ENCODE peak calls at places on chromosomes 4 and X, in five cellular contexts. E, T, C, P and Q are unnamed samples.

GRCh38 chrX:37420179-37420578 is 71.0 kb downstream of the PRRG1 start:
- DNase-seq in T (no peak), C (no peak), P (no peak), E (no peak), Q (no peak)

GRCh38 chrX:130118941-130119640 is 8.8 kb upstream of the ELF4 start:
- DNase-seq in T (no peak), E (no peak), C (no peak), P (no peak), Q (peak; percentile 35)

GRCh38 chr4:141657550-141657949 is 21.2 kb downstream of the IL15 start:
- DNase-seq in P (no peak), E (no peak), C (no peak), T (no peak), Q (no peak)

GRCh38 chr4:59612235-59612634 is 1587.9 kb upstream of the ADGRL3 start:
- DNase-seq in C (no peak), T (no peak), P (no peak), E (no peak), Q (peak; percentile 76)

GRCh38 chr4:139484861-139485311 is 31.0 kb downstream of the RAB33B start:
- DNase-seq in T (no peak), P (peak; percentile 77), E (no peak), C (no peak), Q (no peak)

GRCh38 chrX:65697173-65697572 is 29.7 kb downstream of the MSN start:
- DNase-seq in E (no peak), T (no peak), P (no peak), C (no peak), Q (peak; percentile 50)

GRCh38 chr4:88962430-88962829 is 94.6 kb downstream of the FAM13A start:
- DNase-seq in E (no peak), T (no peak), C (no peak), P (no peak), Q (no peak)

GRCh38 chr4:104728380-104729122 is 233.9 kb upstream of the CXXC4 start:
- DNase-seq in T (no peak), P (no peak), C (no peak), E (peak; percentile 38), Q (peak; percentile 96)

GRCh38 chrX:1534321-1535168 is 2.4 kb downstream of the P2RY8 start:
- DNase-seq in E (no peak), P (no peak), T (no peak), C (no peak), Q (no peak)

GRCh38 chr4:36159208-36159607 is 85.1 kb downstream of the ARAP2 start:
- DNase-seq in P (no peak), T (no peak), C (no peak), E (no peak), Q (no peak)

GRCh38 chr4:154471924-154472323 is 19.7 kb downstream of the DCHS2 start:
- DNase-seq in E (no peak), T (no peak), C (no peak), P (no peak), Q (no peak)

GRCh38 chr4:4782969-4783368 is 76.5 kb upstream of the MSX1 start:
- DNase-seq in C (no peak), T (no peak), E (no peak), P (no peak), Q (no peak)

GRCh38 chr4:140423106-140423505 is 4.3 kb downstream of the CLGN start:
- DNase-seq in C (no peak), P (no peak), T (no peak), E (no peak), Q (peak; percentile 19)

GRCh38 chr4:53281438-53281837 is 84.4 kb downstream of the SCFD2 start:
- DNase-seq in C (no peak), E (no peak), P (no peak), T (no peak), Q (no peak)

GRCh38 chr4:70688795-70689231 is 481 bp downstream of the UTP3 start:
- DNase-seq in T (no peak), E (no peak), P (no peak), C (no peak), Q (no peak)

GRCh38 chr4:10606483-10607155 is 77.9 kb downstream of the CLNK start:
- DNase-seq in P (no peak), T (no peak), C (no peak), E (no peak), Q (no peak)

GRCh38 chr4:134807231-134807745 is 605.7 kb upstream of the PABPC4L start:
- DNase-seq in E (no peak), C (no peak), T (no peak), P (no peak), Q (no peak)

GRCh38 chr4:169070071-169070894 is 60.2 kb upstream of the CBR4 start:
- DNase-seq in T (no peak), C (peak; percentile 29), E (peak; percentile 88), P (peak; percentile 93), Q (peak; percentile 91)

GRCh38 chrX:114065612-114066178 is 518.2 kb upstream of the HTR2C start:
- DNase-seq in C (no peak), E (no peak), P (no peak), T (no peak), Q (no peak)

GRCh38 chr4:7338059-7338452 is 96.7 kb downstream of the PSAPL1 start:
- DNase-seq in E (no peak), P (no peak), C (no peak), T (no peak), Q (no peak)

GRCh38 chr4:10003666-10004065 is 17.6 kb downstream of the SLC2A9 start:
- DNase-seq in P (no peak), E (no peak), T (no peak), C (no peak), Q (no peak)

GRCh38 chr4:48153791-48154550 is 19.9 kb upstream of the TXK start:
- DNase-seq in P (no peak), E (no peak), C (no peak), T (no peak), Q (no peak)

GRCh38 chr4:110753461-110753860 is 130.6 kb upstream of the PITX2 start:
- DNase-seq in P (no peak), T (no peak), E (no peak), C (no peak), Q (no peak)

GRCh38 chr4:185735887-185736286 is 76.1 kb downstream of the SORBS2 start:
- DNase-seq in E (no peak), P (no peak), T (no peak), C (no peak), Q (no peak)

GRCh38 chrX:115017455-115017854 is at the start of gene IL13RA2:
- DNase-seq in T (no peak), P (no peak), C (no peak), E (no peak), Q (no peak)

GRCh38 chrX:148600131-148600530 is 99.7 kb downstream of the AFF2 start:
- DNase-seq in E (no peak), C (no peak), T (no peak), P (no peak), Q (no peak)

GRCh38 chr4:7379719-7380118 is 55.0 kb downstream of the PSAPL1 start:
- DNase-seq in C (no peak), T (no peak), E (no peak), P (no peak), Q (no peak)

GRCh38 chr4:139154134-139154421 is 22.9 kb downstream of the ELF2 start:
- DNase-seq in T (no peak), C (no peak), E (no peak), P (no peak), Q (no peak)

GRCh38 chr4:110364911-110365520 is 110.9 kb upstream of the ENPEP start:
- DNase-seq in P (no peak), E (no peak), C (no peak), T (no peak), Q (peak; percentile 74)

GRCh38 chr4:158856852-158857251 is 88.0 kb downstream of the FNIP2 start:
- DNase-seq in E (no peak), C (no peak), P (no peak), T (no peak), Q (peak; percentile 58)

GRCh38 chr4:75702919-75703411 is 21.4 kb upstream of the USO1 start:
- DNase-seq in E (no peak), T (no peak), C (no peak), P (peak; percentile 52), Q (no peak)

GRCh38 chr4:84597450-84597849 is 14.5 kb downstream of the CDS1 start:
- DNase-seq in E (peak; percentile 61), P (no peak), C (no peak), T (no peak), Q (no peak)

GRCh38 chr4:145909331-145909730 is 29.3 kb downstream of the ZNF827 start:
- DNase-seq in E (peak; percentile 86), P (peak; percentile 82), C (peak; percentile 66), T (no peak), Q (no peak)

GRCh38 chr4:153763404-153763803 is 3.6 kb upstream of the RNF175 start:
- DNase-seq in T (no peak), C (no peak), P (no peak), E (no peak), Q (no peak)

DNA sequence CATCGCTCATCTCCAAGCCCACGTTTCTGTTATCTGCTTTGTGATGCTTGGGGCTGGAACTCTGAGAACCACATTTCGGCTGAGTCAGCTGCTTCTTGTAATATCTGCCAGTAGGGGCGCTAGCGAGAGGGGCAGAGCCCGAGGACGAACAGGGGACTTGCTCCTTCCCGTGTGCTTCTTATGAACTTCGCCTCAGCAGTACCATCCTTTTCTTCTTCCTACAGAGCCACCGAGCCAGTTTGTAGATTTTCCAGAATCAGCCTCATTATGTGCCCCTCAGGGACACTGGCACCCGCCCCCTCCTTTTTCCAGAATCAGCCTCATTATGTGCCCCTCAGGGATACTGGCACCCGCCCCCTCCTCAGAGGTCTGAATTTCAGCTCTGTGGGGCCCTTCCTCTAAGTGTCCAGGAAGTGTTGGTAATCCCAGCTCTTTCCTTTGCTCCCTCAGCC is 441.7 kb upstream of the RASGEF1B start:
- DNase-seq in P (peak; percentile 58), T (peak; percentile 32), C (no peak), E (peak; percentile 17), Q (peak; percentile 1)
- TF ChIP-seq CTCF in P (peak; percentile 30), T (peak; percentile 79), C (peak; percentile 44), E (peak; percentile 66), Q (peak; percentile 46)

GRCh38 chr4:68904786-68905185 is 46.8 kb downstream of the UGT2A3 start:
- DNase-seq in P (peak; percentile 63), C (no peak), T (no peak), E (no peak), Q (no peak)
- TF ChIP-seq CTCF in P (peak; percentile 54), C (no peak), T (peak; percentile 54), E (no peak), Q (peak; percentile 34)

DNA sequence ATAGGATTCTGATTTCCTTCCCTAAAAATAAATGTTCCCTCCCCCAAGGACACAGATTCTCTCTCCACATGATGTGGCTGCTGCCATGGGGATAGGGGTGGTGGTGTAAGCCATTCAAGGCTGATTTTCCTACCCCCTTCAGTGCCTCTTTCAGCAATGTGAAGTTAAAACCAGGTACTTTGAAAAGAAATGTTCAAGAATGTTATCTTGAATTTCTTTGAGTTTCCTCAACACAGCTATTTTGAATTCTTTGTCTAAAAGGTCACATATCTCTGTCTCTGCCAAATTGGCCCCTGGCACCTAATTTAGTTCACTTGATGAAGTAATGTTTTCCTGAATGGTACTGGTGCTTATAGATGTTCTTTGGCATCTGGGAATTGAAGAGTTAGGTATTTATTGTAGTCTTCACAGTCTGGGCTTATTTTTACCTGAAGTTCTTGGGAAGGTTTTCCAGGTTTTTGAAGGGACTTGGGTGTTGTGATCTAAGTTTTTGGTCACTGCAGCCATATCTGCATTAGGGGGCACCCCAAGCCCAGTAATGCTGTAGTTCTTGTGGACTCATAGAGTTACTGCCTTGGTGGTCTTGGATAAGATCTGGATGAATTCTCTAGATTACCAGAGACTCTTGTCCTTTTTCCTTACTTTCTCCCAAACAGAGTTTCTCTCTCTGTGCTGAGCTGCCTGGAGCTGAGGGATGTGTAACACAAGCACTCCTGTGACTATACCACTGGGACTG is 7.6 kb upstream of the DIPK2B start:
- DNase-seq in P (no peak), E (no peak), T (no peak), C (no peak), Q (no peak)
- TF ChIP-seq CTCF in P (no peak), E (no peak), T (no peak), C (no peak), Q (no peak)

GRCh38 chr4:101187837-101188236 is 159.5 kb downstream of the PPP3CA start:
- DNase-seq in E (no peak), P (no peak), C (no peak), T (no peak), Q (no peak)
- TF ChIP-seq CTCF in E (peak; percentile 32), P (no peak), C (peak; percentile 44), T (no peak), Q (no peak)